ENCODE peak calls at places on chromosomes 13 and 19, in four cellular contexts. One of them, this sample, is unnamed.

GRCh38 chr19:2261438-2262172 is 5.4 kb upstream of the JSRP1 start:
- DNase-seq in AG10803: no peak
- DNase-seq in RWPE1: no peak
- DNase-seq in GM06990: no peak
- DNase-seq in this sample: no peak

GRCh38 chr13:94129490-94129894 is 350.0 kb downstream of the DCT start:
- DNase-seq in AG10803: no peak
- DNase-seq in GM06990: no peak
- DNase-seq in RWPE1: no peak
- DNase-seq in this sample: no peak

GRCh38 chr19:13463296-13463695 is 43.0 kb downstream of the CACNA1A start:
- DNase-seq in GM06990: no peak
- DNase-seq in AG10803: peak
- DNase-seq in RWPE1: peak
- DNase-seq in this sample: no peak

GRCh38 chr19:18489627-18490184 is 32.2 kb downstream of the ELL start:
- DNase-seq in RWPE1: no peak
- DNase-seq in GM06990: no peak
- DNase-seq in AG10803: no peak
- DNase-seq in this sample: no peak

GRCh38 chr19:14762111-14762510 is 16.2 kb downstream of the ADGRE2 start:
- DNase-seq in AG10803: no peak
- DNase-seq in RWPE1: no peak
- DNase-seq in GM06990: no peak
- DNase-seq in this sample: no peak

GRCh38 chr13:110137677-110138008 is 169.3 kb downstream of the COL4A1 start:
- DNase-seq in AG10803: peak
- DNase-seq in RWPE1: peak
- DNase-seq in GM06990: no peak
- DNase-seq in this sample: no peak

GRCh38 chr13:102913924-102914628 is 68.2 kb downstream of the ERCC5 start:
- DNase-seq in RWPE1: peak
- DNase-seq in AG10803: peak
- DNase-seq in GM06990: no peak
- DNase-seq in this sample: peak

GRCh38 chr19:4539697-4540581 is at the start of gene LRG1:
- DNase-seq in GM06990: peak
- DNase-seq in RWPE1: no peak
- DNase-seq in AG10803: no peak
- DNase-seq in this sample: peak

GRCh38 chr19:18014197-18014596 is 6.2 kb downstream of the ARRDC2 start:
- DNase-seq in GM06990: no peak
- DNase-seq in AG10803: no peak
- DNase-seq in RWPE1: no peak
- DNase-seq in this sample: no peak

GRCh38 chr13:55001881-55002280 is 1973.3 kb downstream of the OLFM4 start:
- DNase-seq in RWPE1: no peak
- DNase-seq in GM06990: no peak
- DNase-seq in AG10803: no peak
- DNase-seq in this sample: no peak

GRCh38 chr13:98847780-98848179 is 95.3 kb upstream of the SLC15A1 start:
- DNase-seq in GM06990: no peak
- DNase-seq in RWPE1: no peak
- DNase-seq in AG10803: no peak
- DNase-seq in this sample: no peak

GRCh38 chr13:97028441-97029299 is 34.4 kb upstream of the OXGR1 start:
- DNase-seq in RWPE1: peak
- DNase-seq in AG10803: peak
- DNase-seq in GM06990: peak
- DNase-seq in this sample: peak

GRCh38 chr13:77036294-77036693 is 9.3 kb upstream of the FBXL3 start:
- DNase-seq in RWPE1: no peak
- DNase-seq in AG10803: no peak
- DNase-seq in GM06990: no peak
- DNase-seq in this sample: no peak

GRCh38 chr13:30577381-30577780 is 40.3 kb upstream of the USPL1 start:
- DNase-seq in RWPE1: peak
- DNase-seq in GM06990: peak
- DNase-seq in AG10803: peak
- DNase-seq in this sample: peak

GRCh38 chr13:58434943-58435342 is 803.4 kb downstream of the PCDH17 start:
- DNase-seq in RWPE1: no peak
- DNase-seq in GM06990: no peak
- DNase-seq in AG10803: no peak
- DNase-seq in this sample: no peak

GRCh38 chr13:28532226-28533048 is 37.5 kb upstream of the FLT1 start:
- DNase-seq in GM06990: no peak
- DNase-seq in AG10803: no peak
- DNase-seq in RWPE1: no peak
- DNase-seq in this sample: no peak

GRCh38 chr19:40217921-40218890 is at the start of gene TTC9B:
- DNase-seq in RWPE1: no peak
- DNase-seq in AG10803: no peak
- DNase-seq in GM06990: peak
- DNase-seq in this sample: no peak

GRCh38 chr19:35292986-35293732 is 1.2 kb downstream of the MAG start:
- DNase-seq in AG10803: no peak
- DNase-seq in GM06990: no peak
- DNase-seq in RWPE1: no peak
- DNase-seq in this sample: no peak

GRCh38 chr19:12664406-12665280 is 1.9 kb downstream of the MAN2B1 start:
- DNase-seq in AG10803: no peak
- DNase-seq in GM06990: no peak
- DNase-seq in RWPE1: no peak
- DNase-seq in this sample: no peak

GRCh38 chr13:103328899-103329298 is 262.7 kb upstream of the SLC10A2 start:
- DNase-seq in GM06990: no peak
- DNase-seq in AG10803: no peak
- DNase-seq in RWPE1: no peak
- DNase-seq in this sample: peak

GRCh38 chr13:33053397-33054066 is 37.3 kb downstream of the KL start:
- DNase-seq in RWPE1: no peak
- DNase-seq in AG10803: peak
- DNase-seq in GM06990: no peak
- DNase-seq in this sample: no peak

GRCh38 chr19:6250024-6250605 is 29.7 kb downstream of the MLLT1 start:
- DNase-seq in AG10803: peak
- DNase-seq in GM06990: no peak
- DNase-seq in RWPE1: no peak
- DNase-seq in this sample: no peak

GRCh38 chr19:16232127-16232526 is 34.4 kb downstream of the AP1M1 start:
- DNase-seq in GM06990: no peak
- DNase-seq in RWPE1: no peak
- DNase-seq in AG10803: no peak
- DNase-seq in this sample: no peak

GRCh38 chr13:91148098-91148497 is 199.4 kb upstream of the MIR17HG start:
- DNase-seq in AG10803: no peak
- DNase-seq in GM06990: no peak
- DNase-seq in RWPE1: no peak
- DNase-seq in this sample: no peak

GRCh38 chr13:29771247-29771646 is 79.2 kb downstream of the UBL3 start:
- DNase-seq in AG10803: peak
- DNase-seq in GM06990: no peak
- DNase-seq in RWPE1: no peak
- DNase-seq in this sample: peak

GRCh38 chr19:40499320-40499719 is 32.5 kb downstream of the SPTBN4 start:
- DNase-seq in AG10803: no peak
- DNase-seq in RWPE1: no peak
- DNase-seq in GM06990: no peak
- DNase-seq in this sample: no peak

GRCh38 chr13:48644951-48645350 is 8.8 kb upstream of the CYSLTR2 start:
- DNase-seq in AG10803: no peak
- DNase-seq in GM06990: no peak
- DNase-seq in RWPE1: no peak
- DNase-seq in this sample: no peak

GRCh38 chr13:48644141-48644540 is 9.6 kb upstream of the CYSLTR2 start:
- DNase-seq in RWPE1: no peak
- DNase-seq in AG10803: no peak
- DNase-seq in GM06990: no peak
- DNase-seq in this sample: no peak

GRCh38 chr13:48642061-48642460 is 11.7 kb upstream of the CYSLTR2 start:
- DNase-seq in RWPE1: no peak
- DNase-seq in GM06990: no peak
- DNase-seq in AG10803: no peak
- DNase-seq in this sample: no peak

GRCh38 chr13:48641404-48641803 is 12.3 kb upstream of the CYSLTR2 start:
- DNase-seq in RWPE1: no peak
- DNase-seq in GM06990: no peak
- DNase-seq in AG10803: no peak
- DNase-seq in this sample: no peak

GRCh38 chr13:48643159-48643558 is 10.6 kb upstream of the CYSLTR2 start:
- DNase-seq in AG10803: no peak
- DNase-seq in GM06990: no peak
- DNase-seq in RWPE1: no peak
- DNase-seq in this sample: no peak
- TF ChIP-seq CTCF in AG10803: no peak
- TF ChIP-seq CTCF in GM06990: no peak
- TF ChIP-seq CTCF in RWPE1: no peak
- TF ChIP-seq CTCF in this sample: no peak

GRCh38 chr19:33177417-33177976 is 16.6 kb upstream of the LRP3 start:
- DNase-seq in AG10803: no peak
- DNase-seq in GM06990: no peak
- DNase-seq in RWPE1: peak
- DNase-seq in this sample: peak
- TF ChIP-seq CTCF in AG10803: peak
- TF ChIP-seq CTCF in GM06990: peak
- TF ChIP-seq CTCF in RWPE1: peak
- TF ChIP-seq CTCF in this sample: peak

GRCh38 chr19:47608074-47608907 is 643 bp upstream of the BICRA start:
- DNase-seq in RWPE1: peak
- DNase-seq in AG10803: peak
- DNase-seq in GM06990: peak
- DNase-seq in this sample: peak
- TF ChIP-seq CTCF in RWPE1: no peak
- TF ChIP-seq CTCF in AG10803: peak
- TF ChIP-seq CTCF in GM06990: peak
- TF ChIP-seq CTCF in this sample: peak

GRCh38 chr19:29665215-29665825 is at the start of gene PLEKHF1:
- DNase-seq in AG10803: peak
- DNase-seq in RWPE1: peak
- DNase-seq in GM06990: peak
- DNase-seq in this sample: peak

GRCh38 chr19:29663861-29664752 is 1.2 kb upstream of the PLEKHF1 start:
- DNase-seq in AG10803: peak
- DNase-seq in GM06990: no peak
- DNase-seq in RWPE1: no peak
- DNase-seq in this sample: peak

GRCh38 chr19:29662604-29663404 is 2.5 kb upstream of the PLEKHF1 start:
- DNase-seq in GM06990: no peak
- DNase-seq in RWPE1: peak
- DNase-seq in AG10803: peak
- DNase-seq in this sample: peak

GRCh38 chr19:29665826-29666633 is 769 bp downstream of the PLEKHF1 start:
- DNase-seq in RWPE1: no peak
- DNase-seq in GM06990: no peak
- DNase-seq in AG10803: peak
- DNase-seq in this sample: no peak

GRCh38 chr19:29664753-29665214 is 477 bp upstream of the PLEKHF1 start:
- DNase-seq in AG10803: no peak
- DNase-seq in GM06990: no peak
- DNase-seq in RWPE1: no peak
- DNase-seq in this sample: no peak
- TF ChIP-seq CTCF in AG10803: no peak
- TF ChIP-seq CTCF in GM06990: peak
- TF ChIP-seq CTCF in RWPE1: no peak
- TF ChIP-seq CTCF in this sample: no peak